ENCODE peak calls at places on chromosome 16, in six cellular contexts. One of them, this sample, is unnamed.

GRCh38 chr16:73365010-73365409 is 317.1 kb upstream of the ZFHX3 start:
- DNase-seq in mammary epithelial cell: no peak
- DNase-seq in MM.1S: no peak
- DNase-seq in breast epithelium: no peak
- DNase-seq in A549: no peak
- DNase-seq in progenitor cell of endocrine pancreas: no peak
- DNase-seq in this sample: no peak

GRCh38 chr16:81707411-81708321 is 71.4 kb upstream of the PLCG2 start:
- DNase-seq in mammary epithelial cell: peak; percentile 38
- DNase-seq in MM.1S: no peak
- DNase-seq in breast epithelium: no peak
- DNase-seq in A549: no peak
- DNase-seq in progenitor cell of endocrine pancreas: no peak
- DNase-seq in this sample: no peak

GRCh38 chr16:10536814-10537389 is 43.5 kb downstream of the EMP2 start:
- DNase-seq in mammary epithelial cell: peak; percentile 70
- DNase-seq in MM.1S: no peak
- DNase-seq in breast epithelium: no peak
- DNase-seq in A549: no peak
- DNase-seq in progenitor cell of endocrine pancreas: no peak
- DNase-seq in this sample: no peak

GRCh38 chr16:78292726-78293380 is 193.4 kb downstream of the WWOX start:
- DNase-seq in mammary epithelial cell: no peak
- DNase-seq in MM.1S: no peak
- DNase-seq in breast epithelium: no peak
- DNase-seq in A549: no peak
- DNase-seq in progenitor cell of endocrine pancreas: no peak
- DNase-seq in this sample: no peak

GRCh38 chr16:82631701-82632685 is 5.2 kb downstream of the CDH13 start:
- DNase-seq in mammary epithelial cell: peak; percentile 53
- DNase-seq in MM.1S: no peak
- DNase-seq in breast epithelium: no peak
- DNase-seq in A549: no peak
- DNase-seq in progenitor cell of endocrine pancreas: no peak
- DNase-seq in this sample: no peak

GRCh38 chr16:2964416-2965223 is 545 bp downstream of the KREMEN2 start:
- DNase-seq in mammary epithelial cell: peak; percentile 70
- DNase-seq in MM.1S: no peak
- DNase-seq in breast epithelium: no peak
- DNase-seq in A549: peak; percentile 88
- DNase-seq in progenitor cell of endocrine pancreas: peak; percentile 69
- DNase-seq in this sample: peak; percentile 83

GRCh38 chr16:8890549-8890921 is 8.4 kb downstream of the LITAFD start:
- DNase-seq in mammary epithelial cell: no peak
- DNase-seq in MM.1S: no peak
- DNase-seq in breast epithelium: no peak
- DNase-seq in A549: no peak
- DNase-seq in progenitor cell of endocrine pancreas: no peak
- DNase-seq in this sample: no peak

GRCh38 chr16:59573528-59574271 is 839.6 kb upstream of the GOT2 start:
- DNase-seq in mammary epithelial cell: peak; percentile 37
- DNase-seq in MM.1S: no peak
- DNase-seq in breast epithelium: no peak
- DNase-seq in A549: peak; percentile 35
- DNase-seq in progenitor cell of endocrine pancreas: no peak
- DNase-seq in this sample: no peak

GRCh38 chr16:162271-162991 is 3.3 kb upstream of the HBM start:
- DNase-seq in mammary epithelial cell: no peak
- DNase-seq in MM.1S: no peak
- DNase-seq in breast epithelium: no peak
- DNase-seq in A549: no peak
- DNase-seq in progenitor cell of endocrine pancreas: no peak
- DNase-seq in this sample: no peak

GRCh38 chr16:48064971-48065370 is 90.8 kb downstream of the ABCC12 start:
- DNase-seq in mammary epithelial cell: peak; percentile 35
- DNase-seq in MM.1S: no peak
- DNase-seq in breast epithelium: no peak
- DNase-seq in A549: no peak
- DNase-seq in progenitor cell of endocrine pancreas: no peak
- DNase-seq in this sample: no peak

GRCh38 chr16:55832788-55833583 is at the start of gene CES1:
- DNase-seq in mammary epithelial cell: no peak
- DNase-seq in MM.1S: no peak
- DNase-seq in breast epithelium: no peak
- DNase-seq in A549: no peak
- DNase-seq in progenitor cell of endocrine pancreas: no peak
- DNase-seq in this sample: peak; percentile 84

GRCh38 chr16:49639739-49640388 is 216.0 kb downstream of the ZNF423 start:
- DNase-seq in mammary epithelial cell: no peak
- DNase-seq in MM.1S: no peak
- DNase-seq in breast epithelium: no peak
- DNase-seq in A549: no peak
- DNase-seq in progenitor cell of endocrine pancreas: no peak
- DNase-seq in this sample: peak; percentile 90

GRCh38 chr16:68778551-68779231 is 41.6 kb downstream of the CDH1 start:
- DNase-seq in mammary epithelial cell: peak; percentile 74
- DNase-seq in MM.1S: no peak
- DNase-seq in breast epithelium: no peak
- DNase-seq in A549: no peak
- DNase-seq in progenitor cell of endocrine pancreas: no peak
- DNase-seq in this sample: no peak

GRCh38 chr16:48611329-48612137 is 1.6 kb upstream of the N4BP1 start:
- DNase-seq in mammary epithelial cell: peak; percentile 80
- DNase-seq in MM.1S: peak; percentile 50
- DNase-seq in breast epithelium: no peak
- DNase-seq in A549: no peak
- DNase-seq in progenitor cell of endocrine pancreas: no peak
- DNase-seq in this sample: peak; percentile 64

GRCh38 chr16:4049031-4049430 is 67.2 kb downstream of the ADCY9 start:
- DNase-seq in mammary epithelial cell: no peak
- DNase-seq in MM.1S: no peak
- DNase-seq in breast epithelium: no peak
- DNase-seq in A549: no peak
- DNase-seq in progenitor cell of endocrine pancreas: no peak
- DNase-seq in this sample: no peak

GRCh38 chr16:58056580-58056979 is 31.0 kb downstream of the MMP15 start:
- DNase-seq in mammary epithelial cell: no peak
- DNase-seq in MM.1S: no peak
- DNase-seq in breast epithelium: no peak
- DNase-seq in A549: no peak
- DNase-seq in progenitor cell of endocrine pancreas: no peak
- DNase-seq in this sample: no peak

DNA sequence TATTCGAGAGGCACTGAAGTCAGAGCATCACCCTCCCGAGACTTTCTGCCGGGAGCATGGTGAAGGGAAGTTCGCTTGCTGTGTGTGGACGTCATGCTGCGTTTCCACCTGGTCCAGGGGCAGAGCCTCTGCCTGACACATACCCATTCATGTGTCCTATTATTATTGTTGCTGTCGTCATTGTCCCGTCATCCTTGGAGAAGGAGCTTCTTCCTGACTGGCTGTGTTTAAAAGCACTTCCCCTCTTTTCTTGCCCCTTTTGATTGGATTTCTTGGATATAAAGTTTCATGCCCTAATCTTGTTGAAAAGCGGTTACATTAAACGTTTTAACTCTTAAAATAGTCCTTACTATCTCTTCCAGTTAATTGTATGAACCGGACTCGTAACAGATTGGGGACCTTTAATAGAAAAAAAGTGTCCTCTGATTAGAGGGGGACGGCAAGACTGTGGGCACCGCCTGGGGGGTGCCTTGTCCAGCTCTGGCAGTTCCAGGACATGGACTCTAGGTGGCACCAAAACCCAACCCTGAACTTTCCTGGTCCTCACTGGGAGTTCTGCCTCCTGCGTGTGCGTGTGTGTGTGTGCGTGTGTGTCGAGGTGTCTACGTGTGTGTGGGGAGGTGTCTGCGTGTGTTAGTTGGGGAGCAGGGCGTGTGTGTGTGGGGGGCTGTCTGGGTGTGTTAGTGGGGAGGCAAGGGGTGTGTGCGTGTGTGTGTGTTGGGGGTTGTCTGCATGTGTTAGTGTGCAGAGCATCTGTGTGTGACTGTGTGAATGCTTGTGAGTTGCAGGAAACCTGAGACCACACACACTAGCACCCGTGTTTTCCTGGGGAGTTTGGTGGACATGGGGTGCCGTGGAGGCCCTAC is 133.3 kb upstream of the CIBAR2 start:
- DNase-seq in mammary epithelial cell: peak; percentile 38
- DNase-seq in MM.1S: peak; percentile 9
- DNase-seq in breast epithelium: no peak
- DNase-seq in A549: peak; percentile 69
- DNase-seq in progenitor cell of endocrine pancreas: peak; percentile 53
- DNase-seq in this sample: no peak
- TF ChIP-seq CTCF in mammary epithelial cell: peak; percentile 60
- TF ChIP-seq CTCF in MM.1S: peak; percentile 60
- TF ChIP-seq CTCF in breast epithelium: peak; percentile 86
- TF ChIP-seq CTCF in A549: peak; percentile 73
- TF ChIP-seq CTCF in progenitor cell of endocrine pancreas: peak; percentile 78
- TF ChIP-seq CTCF in this sample: peak; percentile 85

DNA sequence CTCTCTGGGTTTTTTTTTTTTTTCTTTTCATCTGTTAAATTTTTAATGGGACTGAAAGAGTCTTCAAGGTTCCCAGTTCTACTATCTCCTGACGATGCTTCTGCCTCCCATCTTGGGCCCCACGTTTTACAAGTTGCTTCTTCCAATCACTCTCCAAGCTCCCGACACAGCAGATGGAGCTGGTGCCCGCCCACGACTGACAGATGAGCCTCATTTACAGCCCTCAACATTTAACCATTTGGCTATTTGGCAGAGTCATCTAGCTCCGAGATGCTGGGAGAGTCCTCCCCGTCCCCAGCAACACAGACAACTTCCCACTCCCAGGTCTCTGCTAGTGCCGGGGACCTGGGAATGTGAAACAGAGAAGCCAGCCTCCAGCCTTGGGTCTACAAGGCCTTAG is 276.9 kb downstream of the SHISA9 start:
- DNase-seq in mammary epithelial cell: no peak
- DNase-seq in MM.1S: no peak
- DNase-seq in breast epithelium: no peak
- DNase-seq in A549: no peak
- DNase-seq in progenitor cell of endocrine pancreas: no peak
- DNase-seq in this sample: no peak
- TF ChIP-seq CTCF in mammary epithelial cell: no peak
- TF ChIP-seq CTCF in MM.1S: no peak
- TF ChIP-seq CTCF in breast epithelium: no peak
- TF ChIP-seq CTCF in A549: no peak
- TF ChIP-seq CTCF in progenitor cell of endocrine pancreas: no peak
- TF ChIP-seq CTCF in this sample: no peak

DNA sequence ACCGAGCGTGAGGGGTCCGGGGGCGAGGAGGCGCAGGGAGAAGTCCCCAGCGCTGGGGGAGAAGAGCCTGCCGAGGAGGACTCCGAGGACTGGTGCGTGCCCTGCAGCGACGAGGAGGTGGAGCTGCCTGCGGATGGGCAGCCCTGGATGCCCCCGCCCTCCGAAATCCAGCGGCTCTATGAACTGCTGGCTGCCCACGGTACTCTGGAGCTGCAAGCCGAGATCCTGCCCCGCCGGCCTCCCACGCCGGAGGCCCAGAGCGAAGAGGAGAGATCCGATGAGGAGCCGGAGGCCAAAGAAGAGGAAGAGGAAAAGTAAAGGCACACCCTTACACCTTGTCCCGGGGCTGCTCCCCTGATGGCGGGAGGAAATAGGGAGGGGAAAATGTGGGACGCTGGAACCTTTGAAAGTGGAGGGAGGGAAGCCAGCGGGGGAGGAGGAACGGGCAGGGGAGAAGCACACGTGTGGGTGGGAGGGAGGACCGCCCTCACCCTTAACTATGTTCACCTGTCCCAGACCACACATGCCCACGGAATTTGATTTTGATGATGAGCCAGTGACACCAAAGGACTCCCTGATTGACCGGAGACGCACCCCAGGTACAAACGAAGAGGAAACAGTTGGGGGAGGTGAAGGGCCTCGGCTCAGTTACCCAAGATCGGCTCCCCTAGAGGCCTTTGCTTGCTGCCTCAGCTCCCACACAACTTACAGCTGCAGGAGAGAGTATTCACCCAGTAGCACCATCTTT is 916 bp downstream of the PAGR1 start:
- DNase-seq in mammary epithelial cell: peak; percentile 69
- DNase-seq in MM.1S: peak; percentile 71
- DNase-seq in breast epithelium: no peak
- DNase-seq in A549: peak; percentile 67
- DNase-seq in progenitor cell of endocrine pancreas: no peak
- DNase-seq in this sample: no peak
- TF ChIP-seq CTCF in mammary epithelial cell: peak; percentile 6
- TF ChIP-seq CTCF in MM.1S: peak; percentile 11
- TF ChIP-seq CTCF in breast epithelium: peak; percentile 20
- TF ChIP-seq CTCF in A549: no peak
- TF ChIP-seq CTCF in progenitor cell of endocrine pancreas: peak; percentile 13
- TF ChIP-seq CTCF in this sample: no peak

DNA sequence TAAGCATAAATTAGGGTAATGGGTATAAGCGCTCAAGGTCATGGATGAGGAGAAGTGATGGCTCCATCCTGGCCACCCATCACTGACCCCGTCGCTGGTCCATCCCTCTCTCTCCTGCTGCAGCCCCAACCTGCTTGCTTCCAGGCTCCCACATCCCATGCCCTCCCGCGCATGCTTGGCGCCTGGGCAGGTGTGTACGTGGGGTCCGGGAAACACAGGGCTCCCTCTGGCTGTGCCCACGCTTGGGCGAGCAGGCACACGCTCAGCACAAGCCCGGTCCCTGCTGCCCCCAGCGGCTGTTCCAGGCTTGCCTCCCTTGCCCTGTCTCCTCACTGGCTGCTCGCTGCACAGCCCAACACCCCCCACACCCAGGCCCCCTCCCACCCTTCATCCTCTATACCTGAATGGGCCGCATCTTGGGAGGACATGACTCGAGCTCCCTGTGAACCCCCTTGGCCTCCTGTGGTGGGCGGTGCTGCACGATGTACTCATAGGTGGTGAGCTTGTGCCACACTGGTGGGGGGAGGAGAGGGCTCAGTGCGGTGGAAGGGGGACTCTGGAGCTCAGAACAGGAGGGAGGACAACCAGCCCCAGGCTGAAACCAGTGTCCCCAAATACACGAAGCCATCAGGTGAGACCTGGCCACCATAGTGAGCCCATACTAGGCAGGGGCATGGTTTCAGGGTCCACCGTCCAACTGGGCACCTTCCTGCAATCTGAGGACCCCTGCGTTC is 4.7 kb upstream of the TPPP3 start:
- DNase-seq in mammary epithelial cell: peak; percentile 43
- DNase-seq in MM.1S: no peak
- DNase-seq in breast epithelium: no peak
- DNase-seq in A549: no peak
- DNase-seq in progenitor cell of endocrine pancreas: no peak
- DNase-seq in this sample: no peak
- TF ChIP-seq CTCF in mammary epithelial cell: peak; percentile 43
- TF ChIP-seq CTCF in MM.1S: no peak
- TF ChIP-seq CTCF in breast epithelium: no peak
- TF ChIP-seq CTCF in A549: no peak
- TF ChIP-seq CTCF in progenitor cell of endocrine pancreas: no peak
- TF ChIP-seq CTCF in this sample: no peak

GRCh38 chr16:85894266-85894665 is 4.7 kb upstream of the IRF8 start:
- DNase-seq in mammary epithelial cell: no peak
- DNase-seq in MM.1S: peak; percentile 16
- DNase-seq in breast epithelium: no peak
- DNase-seq in A549: no peak
- DNase-seq in progenitor cell of endocrine pancreas: no peak
- DNase-seq in this sample: no peak
- TF ChIP-seq CTCF in mammary epithelial cell: no peak
- TF ChIP-seq CTCF in MM.1S: peak; percentile 6
- TF ChIP-seq CTCF in breast epithelium: no peak
- TF ChIP-seq CTCF in A549: peak; percentile 9
- TF ChIP-seq CTCF in progenitor cell of endocrine pancreas: no peak
- TF ChIP-seq CTCF in this sample: no peak

This sample was measured in osteocyte.